ENCODE peak calls at places on chromosomes 16 and 17, in five cellular contexts. B is uterus, K is psoas muscle, M is transverse colon, S is endodermal cell. J is an unnamed sample.

GRCh38 chr17:77437017-77437416 is 296.2 kb downstream of the SEC14L1 start:
- DNase-seq in B (no peak), K (peak; percentile 58), M (peak; percentile 42), S (no peak), J (peak; percentile 89)

GRCh38 chr16:20352615-20353014 is at the start of gene UMOD:
- DNase-seq in B (no peak), K (no peak), M (no peak), S (no peak), J (no peak)

GRCh38 chr17:3808701-3809100 is 7.7 kb upstream of the ITGAE start:
- DNase-seq in B (no peak), K (no peak), M (no peak), S (no peak), J (no peak)

GRCh38 chr16:67213197-67214019 is 13.5 kb upstream of the TMEM208 start:
- DNase-seq in B (no peak), K (no peak), M (no peak), S (no peak), J (no peak)

GRCh38 chr16:85872666-85873561 is 26.0 kb upstream of the IRF8 start:
- DNase-seq in B (no peak), K (no peak), M (peak; percentile 26), S (no peak), J (peak; percentile 37)

GRCh38 chr16:383326-384020 is 1.7 kb upstream of the PGAP6 start:
- DNase-seq in B (no peak), K (no peak), M (peak; percentile 82), S (peak; percentile 93), J (no peak)

GRCh38 chr16:10658943-10659342 is 35.8 kb downstream of the TEKT5 start:
- DNase-seq in B (no peak), K (no peak), M (no peak), S (no peak), J (no peak)

GRCh38 chr16:66549284-66550131 is at the start of gene TK2:
- DNase-seq in B (peak; percentile 61), K (peak; percentile 75), M (peak; percentile 71), S (peak; percentile 88), J (peak; percentile 91)

GRCh38 chr17:2191785-2192184 is 111.8 kb downstream of the SMG6 start:
- DNase-seq in B (peak; percentile 31), K (no peak), M (no peak), S (no peak), J (no peak)

GRCh38 chr16:19948186-19949104 is 63.8 kb upstream of the GPRC5B start:
- DNase-seq in B (no peak), K (no peak), M (no peak), S (no peak), J (no peak)

GRCh38 chr16:17374668-17375255 is 96.0 kb downstream of the XYLT1 start:
- DNase-seq in B (no peak), K (no peak), M (no peak), S (no peak), J (no peak)

GRCh38 chr16:77424841-77425604 is 9.8 kb downstream of the ADAMTS18 start:
- DNase-seq in B (no peak), K (no peak), M (no peak), S (no peak), J (no peak)

GRCh38 chr16:59327894-59328293 is 593.8 kb upstream of the GOT2 start:
- DNase-seq in B (no peak), K (no peak), M (no peak), S (no peak), J (no peak)

GRCh38 chr17:6485646-6486412 is 41.6 kb downstream of the PIMREG start:
- DNase-seq in B (no peak), K (no peak), M (no peak), S (no peak), J (peak; percentile 28)

GRCh38 chr17:45051060-45051719 is at the start of gene DCAKD:
- DNase-seq in B (peak; percentile 90), K (peak; percentile 96), M (peak; percentile 95), S (peak; percentile 99), J (peak; percentile 95)

GRCh38 chr17:74820037-74820436 is 39.6 kb downstream of the GRIN2C start:
- DNase-seq in B (no peak), K (no peak), M (no peak), S (no peak), J (no peak)

GRCh38 chr16:67936876-67937605 is 391 bp upstream of the PSMB10 start:
- DNase-seq in B (no peak), K (no peak), M (peak; percentile 83), S (no peak), J (no peak)

GRCh38 chr17:28384281-28385036 is 13.0 kb downstream of the SARM1 start:
- DNase-seq in B (no peak), K (no peak), M (peak; percentile 84), S (peak; percentile 87), J (peak; percentile 72)

GRCh38 chr16:77945126-77945525 is 77.2 kb upstream of the CLEC3A start:
- DNase-seq in B (no peak), K (no peak), M (no peak), S (no peak), J (no peak)

GRCh38 chr16:1530883-1531637 is 2.4 kb upstream of the TMEM204 start:
- DNase-seq in B (peak; percentile 74), K (peak; percentile 82), M (peak; percentile 32), S (no peak), J (peak; percentile 90)

GRCh38 chr17:74738051-74738996 is 1.3 kb downstream of the RAB37 start:
- DNase-seq in B (no peak), K (no peak), M (peak; percentile 76), S (no peak), J (no peak)

GRCh38 chr16:22784690-22785214 is 29.2 kb upstream of the HS3ST2 start:
- DNase-seq in B (no peak), K (no peak), M (no peak), S (no peak), J (no peak)

GRCh38 chr16:88616736-88617135 is 21.6 kb upstream of the IL17C start:
- DNase-seq in B (no peak), K (no peak), M (no peak), S (no peak), J (no peak)

GRCh38 chr17:57569021-57569420 is 176.1 kb downstream of the CCDC182 start:
- DNase-seq in B (no peak), K (no peak), M (no peak), S (no peak), J (no peak)

GRCh38 chr16:83586036-83586810 is 221.6 kb upstream of the HSBP1 start:
- DNase-seq in B (no peak), K (no peak), M (no peak), S (no peak), J (no peak)

DNA sequence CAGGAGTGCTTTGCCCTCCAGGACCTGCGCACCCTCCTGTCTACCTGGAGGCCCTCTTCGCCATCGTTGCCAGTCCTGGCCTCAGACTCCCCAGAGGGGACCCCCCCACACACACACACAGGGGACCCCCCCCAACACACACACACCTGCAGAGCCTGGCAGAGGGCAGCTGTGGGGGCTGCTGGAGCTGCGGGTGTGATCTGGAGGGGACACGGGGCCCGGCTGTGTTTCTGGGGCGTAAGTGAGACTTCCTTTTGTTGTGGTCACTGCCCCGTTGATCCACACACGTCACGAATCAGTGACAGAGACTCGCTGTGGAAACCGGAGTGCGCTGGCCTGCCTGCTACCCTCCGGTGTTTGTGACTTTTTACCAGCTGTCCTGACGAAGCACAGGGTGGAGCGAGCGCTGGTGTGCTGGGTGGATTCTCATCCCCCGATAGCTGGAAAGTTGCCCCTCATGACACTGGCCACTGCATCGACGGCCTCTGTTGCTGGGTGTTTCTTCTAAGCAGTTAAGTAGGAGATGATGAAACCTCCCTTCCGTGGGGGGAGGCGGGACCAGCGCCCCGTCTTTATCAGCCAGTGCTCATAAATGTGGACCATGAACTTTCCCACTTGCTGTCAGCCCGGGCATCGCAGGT is 2.3 kb downstream of the METRNL start:
- DNase-seq in B (no peak), K (peak; percentile 66), M (peak; percentile 89), S (no peak), J (peak; percentile 72)
- H3K4me3 ChIP-seq in B (peak overlapping the region; percentile 74), K (peak overlapping the region; percentile 71), M (peak overlapping the region; percentile 92), S (no peak overlapping the region), J (peak overlapping the region; percentile 92)

GRCh38 chr17:32664936-32665583 is 178.3 kb downstream of the CDK5R1 start:
- DNase-seq in B (no peak), K (no peak), M (no peak), S (peak; percentile 53), J (no peak)

GRCh38 chr17:32658470-32659418 is 172.0 kb downstream of the CDK5R1 start:
- DNase-seq in B (no peak), K (no peak), M (no peak), S (no peak), J (no peak)

GRCh38 chr17:32659419-32659842 is 172.6 kb downstream of the CDK5R1 start:
- DNase-seq in B (peak; percentile 54), K (peak; percentile 52), M (peak; percentile 73), S (peak; percentile 95), J (peak; percentile 90)

GRCh38 chr17:32656851-32657250 is 170.1 kb downstream of the CDK5R1 start:
- DNase-seq in B (no peak), K (no peak), M (no peak), S (no peak), J (no peak)

GRCh38 chr17:32660496-32660895 is 173.7 kb downstream of the CDK5R1 start:
- DNase-seq in B (no peak), K (no peak), M (no peak), S (no peak), J (no peak)
- H3K27ac ChIP-seq in B (no peak overlapping the region), K (no peak overlapping the region), M (no peak overlapping the region), S (no peak overlapping the region), J (no peak overlapping the region)

GRCh38 chr17:48439875-48440505 is 10.0 kb upstream of the SKAP1 start:
- DNase-seq in B (no peak), K (no peak), M (no peak), S (no peak), J (no peak)

GRCh38 chr17:48441862-48442261 is 11.8 kb upstream of the SKAP1 start:
- DNase-seq in B (no peak), K (no peak), M (no peak), S (no peak), J (no peak)

GRCh38 chr17:48440660-48441059 is 10.6 kb upstream of the SKAP1 start:
- DNase-seq in B (no peak), K (no peak), M (no peak), S (no peak), J (no peak)

GRCh38 chr17:48442819-48443218 is 12.8 kb upstream of the SKAP1 start:
- DNase-seq in B (no peak), K (no peak), M (no peak), S (no peak), J (no peak)

DNA sequence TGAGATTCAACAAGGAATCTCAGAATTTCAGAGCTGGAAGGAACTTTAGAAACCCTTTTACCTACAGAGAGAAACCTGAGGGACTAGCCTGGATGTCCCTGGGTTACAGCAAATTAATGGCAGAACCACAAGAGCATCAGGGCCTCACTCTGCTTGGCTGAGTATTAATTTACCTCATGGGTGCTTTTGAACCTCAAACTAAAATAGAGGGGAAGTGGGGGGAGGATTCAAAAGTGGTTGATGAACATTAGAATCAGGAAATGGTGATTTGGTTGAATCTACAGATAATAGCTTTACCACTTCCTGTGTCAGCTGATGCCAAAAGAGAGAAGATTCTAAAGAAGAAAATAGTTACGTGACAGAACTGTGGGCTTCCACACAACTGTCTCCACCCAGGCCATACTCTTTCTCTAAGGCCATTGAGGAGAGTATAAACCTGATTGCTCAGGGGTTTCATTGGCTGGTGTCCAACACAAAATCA is 11.3 kb upstream of the SKAP1 start:
- DNase-seq in B (no peak), K (no peak), M (no peak), S (no peak), J (no peak)
- H3K4me1 ChIP-seq in B (no peaks in the 10 kb centered on the region), K (no peaks in the 10 kb centered on the region), M (no peaks in the 10 kb centered on the region), S (peaks cover 4% of the 10 kb centered on the region), J (no peaks in the 10 kb centered on the region)

GRCh38 chr17:80891096-80892018 is 100.3 kb upstream of the CHMP6 start:
- DNase-seq in B (no peak), K (peak; percentile 40), M (peak; percentile 22), S (no peak), J (no peak)
- H3K4me3 ChIP-seq in B (no peak overlapping the region), K (no peak overlapping the region), M (no peak overlapping the region), S (no peak overlapping the region), J (no peak overlapping the region)

J was measured in right cardiac atrium.